ENCODE peak calls at places on chromosomes 2 and 18, in four cellular contexts. N is GM12878, J is HepG2, S is K562. W is an unnamed sample.

GRCh38 chr2:28952806-28953190 is 28.3 kb upstream of the TOGARAM2 start:
- DNase-seq in S (peak), J (no peak), N (no peak), W (no peak)

GRCh38 chr2:96914332-96914731 is 44.5 kb upstream of the SEMA4C start:
- DNase-seq in S (no peak), J (no peak), N (no peak), W (no peak)

GRCh38 chr2:165016772-165017411 is 61.6 kb upstream of the SLC38A11 start:
- DNase-seq in N (no peak), J (peak), S (peak), W (peak)

GRCh38 chr2:182980115-182980514 is 58.1 kb downstream of the NCKAP1 start:
- DNase-seq in N (no peak), J (peak), S (peak), W (no peak)

GRCh38 chr2:219362524-219363164 is 25.1 kb downstream of the DNPEP start:
- DNase-seq in J (no peak), N (peak), S (peak), W (no peak)

GRCh38 chr2:227366861-227367800 is 12.0 kb downstream of the TM4SF20 start:
- DNase-seq in S (no peak), N (no peak), J (no peak), W (no peak)

GRCh38 chr2:386406-387103 is 98.7 kb upstream of the ALKAL2 start:
- DNase-seq in N (no peak), J (no peak), S (no peak), W (no peak)

GRCh38 chr2:33579226-33579625 is 19.9 kb downstream of the FAM98A start:
- DNase-seq in N (no peak), S (no peak), J (no peak), W (no peak)

GRCh38 chr2:129379411-129379810 is 600.1 kb upstream of the RAB6C start:
- DNase-seq in S (no peak), J (no peak), N (peak), W (no peak)

GRCh38 chr18:46343456-46343855 is 239.3 kb downstream of the HAUS1 start:
- DNase-seq in S (no peak), J (no peak), N (no peak), W (no peak)

GRCh38 chr2:64852771-64853241 is 136.4 kb upstream of the SLC1A4 start:
- DNase-seq in J (no peak), N (no peak), S (no peak), W (no peak)

GRCh38 chr18:79879566-79879965 is 71.9 kb downstream of the SLC66A2 start:
- DNase-seq in J (no peak), S (no peak), N (no peak), W (no peak)

GRCh38 chr2:65403529-65403915 is 28.9 kb downstream of the SPRED2 start:
- DNase-seq in S (no peak), J (no peak), N (no peak), W (no peak)

GRCh38 chr18:53416985-53417384 is 807.5 kb downstream of the MBD2 start:
- DNase-seq in S (no peak), N (no peak), J (no peak), W (no peak)

GRCh38 chr18:13611616-13612110 is 114.7 kb downstream of the FAM210A start:
- DNase-seq in N (no peak), J (no peak), S (no peak), W (no peak)

GRCh38 chr2:19702267-19702666 is 199.5 kb downstream of the TTC32 start:
- DNase-seq in J (no peak), N (no peak), S (no peak), W (no peak)

GRCh38 chr2:73494031-73494430 is 108.4 kb downstream of the ALMS1 start:
- DNase-seq in J (peak), N (no peak), S (no peak), W (no peak)
- TF ChIP-seq ETV6 in J (no peak), N (no peak), S (no peak), W (no peak)

GRCh38 chr18:49162226-49162848 is 211.6 kb upstream of the SMAD7 start:
- DNase-seq in J (no peak), S (no peak), N (peak), W (no peak)

GRCh38 chr18:49161627-49162026 is 210.9 kb upstream of the SMAD7 start:
- DNase-seq in S (no peak), J (no peak), N (peak), W (no peak)

GRCh38 chr18:49164738-49165137 is 214.0 kb upstream of the SMAD7 start:
- DNase-seq in J (no peak), S (no peak), N (no peak), W (no peak)

GRCh38 chr18:49155857-49156256 is 205.1 kb upstream of the SMAD7 start:
- DNase-seq in N (no peak), S (no peak), J (no peak), W (no peak)

DNA sequence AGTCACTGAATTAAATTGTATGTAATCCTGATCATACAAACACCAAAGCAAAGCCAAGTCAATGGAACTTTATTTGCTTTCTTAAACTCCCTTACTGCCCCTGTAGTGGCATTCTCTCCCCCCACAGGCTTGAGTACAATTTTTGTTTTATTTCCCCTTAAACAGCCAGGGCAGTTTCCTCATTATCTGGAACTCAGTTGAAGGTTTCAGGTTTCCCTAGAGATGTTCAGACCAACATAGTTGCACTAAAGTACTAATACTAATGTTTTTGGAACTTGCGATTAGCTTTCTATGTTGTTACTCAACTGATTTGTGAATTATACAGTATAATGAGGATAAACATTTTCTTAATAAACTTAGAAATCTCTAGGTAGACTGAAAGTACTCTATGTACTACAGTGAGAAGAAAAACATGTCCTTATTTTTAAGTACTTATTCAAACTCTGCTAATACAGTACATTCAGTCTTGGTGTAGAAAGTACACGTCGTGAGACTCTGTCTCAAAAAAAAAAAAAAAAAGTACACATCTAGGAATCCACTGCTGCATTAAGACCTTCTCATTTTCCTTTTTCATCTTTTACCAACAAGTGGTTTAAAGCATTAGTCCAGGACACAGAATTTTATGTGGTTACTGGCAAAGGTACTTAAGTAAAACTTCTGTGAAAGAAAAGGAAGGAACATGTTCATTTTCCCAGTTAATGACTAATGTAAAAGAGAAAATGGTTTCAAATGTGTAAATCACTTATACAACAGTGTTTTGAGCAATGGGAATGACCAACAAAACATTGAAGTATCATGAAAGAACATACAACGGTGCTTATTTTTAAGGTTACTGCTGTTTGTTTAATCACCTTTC is 209.5 kb upstream of the SMAD7 start:
- DNase-seq in J (no peak), N (no peak), S (no peak), W (no peak)
- TF ChIP-seq ETV6 in J (no peak), N (no peak), S (no peak), W (no peak)

DNA sequence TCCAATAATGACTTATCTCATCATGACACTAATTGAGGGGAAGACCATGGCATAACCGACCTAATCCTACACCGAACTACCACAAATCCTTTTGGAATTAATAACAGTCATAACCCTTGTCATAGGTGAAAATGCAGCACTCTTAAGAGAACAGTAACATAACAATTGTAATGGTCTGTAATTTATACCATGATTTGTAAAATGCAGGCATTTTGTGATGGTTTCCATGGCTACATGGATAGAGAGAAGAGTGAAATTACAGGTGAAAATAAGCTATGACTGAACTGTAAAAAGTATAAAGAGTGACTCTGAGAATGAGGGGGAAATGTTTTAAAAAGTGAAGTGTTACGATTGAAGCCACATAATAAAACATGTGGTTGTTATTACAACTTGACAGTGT is 494.1 kb upstream of the SLC39A10 start:
- DNase-seq in J (no peak), N (no peak), S (no peak), W (no peak)
- TF ChIP-seq ETV6 in J (no peak), N (no peak), S (no peak), W (no peak)

GRCh38 chr2:62330959-62331358 is 135.0 kb downstream of the B3GNT2 start:
- DNase-seq in S (no peak), N (no peak), J (no peak), W (no peak)

GRCh38 chr2:62329797-62330196 is 133.9 kb downstream of the B3GNT2 start:
- DNase-seq in S (no peak), N (no peak), J (no peak), W (no peak)

GRCh38 chr2:62334440-62335058 is 138.6 kb downstream of the B3GNT2 start:
- DNase-seq in S (no peak), J (no peak), N (peak), W (no peak)

GRCh38 chr2:62337403-62337802 is 141.5 kb downstream of the B3GNT2 start:
- DNase-seq in J (no peak), N (no peak), S (peak), W (no peak)

GRCh38 chr2:62333961-62334360 is 138.0 kb downstream of the B3GNT2 start:
- DNase-seq in J (no peak), S (no peak), N (no peak), W (no peak)
- TF ChIP-seq ETV6 in J (no peak), S (no peak), N (no peak), W (no peak)